ENCODE peak calls at places on chromosomes 5 and 9, in ten cellular contexts. N, K, T, D, W, P, S, B, V and L are unnamed samples.

GRCh38 chr9:132641216-132641615 is 28.6 kb downstream of the DDX31 start:
- DNase-seq in N (no peak), K (no peak), T (no peak), D (no peak), W (no peak), P (no peak), S (no peak), B (no peak), V (no peak), L (no peak)

GRCh38 chr5:89097103-89097502 is 214.1 kb upstream of the MEF2C start:
- DNase-seq in N (no peak), K (no peak), T (no peak), D (no peak), W (no peak), P (no peak), S (peak; percentile 52), B (no peak), V (no peak), L (no peak)

GRCh38 chr5:93359296-93359957 is 221.6 kb downstream of the NR2F1-AS1 start:
- DNase-seq in N (no peak), K (no peak), T (no peak), D (no peak), W (no peak), P (no peak), S (no peak), B (no peak), V (no peak), L (peak; percentile 45)

GRCh38 chr5:38823503-38823902 is 22.3 kb upstream of the OSMR start:
- DNase-seq in N (no peak), K (no peak), T (no peak), D (no peak), W (no peak), P (no peak), S (no peak), B (no peak), V (no peak), L (no peak)

GRCh38 chr9:13139641-13140171 is 139.8 kb downstream of the MPDZ start:
- DNase-seq in N (no peak), K (no peak), T (no peak), D (no peak), W (no peak), P (no peak), S (no peak), B (no peak), V (no peak), L (peak; percentile 13)

GRCh38 chr5:140189977-140190867 is 15.2 kb downstream of the CYSTM1 start:
- DNase-seq in N (no peak), K (no peak), T (no peak), D (no peak), W (no peak), P (no peak), S (no peak), B (no peak), V (no peak), L (no peak)

GRCh38 chr9:98708103-98708932 is 417 bp downstream of the GABBR2 start:
- DNase-seq in N (no peak), K (no peak), T (no peak), D (no peak), W (no peak), P (no peak), S (no peak), B (no peak), V (no peak), L (no peak)

GRCh38 chr5:134555223-134555790 is 29.8 kb downstream of the JADE2 start:
- DNase-seq in N (no peak), K (no peak), T (no peak), D (no peak), W (no peak), P (no peak), S (no peak), B (no peak), V (no peak), L (no peak)

GRCh38 chr5:132076983-132077382 is 3.4 kb downstream of the CSF2 start:
- DNase-seq in N (no peak), K (no peak), T (no peak), D (no peak), W (no peak), P (no peak), S (no peak), B (no peak), V (no peak), L (no peak)

GRCh38 chr5:92467695-92468094 is 1084.6 kb upstream of the ARRDC3 start:
- DNase-seq in N (no peak), K (no peak), T (no peak), D (no peak), W (no peak), P (no peak), S (no peak), B (no peak), V (no peak), L (no peak)

GRCh38 chr9:77016526-77017504 is 2.6 kb upstream of the FOXB2 start:
- DNase-seq in N (no peak), K (no peak), T (no peak), D (no peak), W (no peak), P (no peak), S (no peak), B (no peak), V (no peak), L (no peak)

GRCh38 chr9:107176701-107177100 is 106.4 kb upstream of the RAD23B start:
- DNase-seq in N (no peak), K (no peak), T (no peak), D (no peak), W (no peak), P (no peak), S (no peak), B (no peak), V (no peak), L (no peak)

GRCh38 chr9:14345586-14346237 is 31.8 kb upstream of the NFIB start:
- DNase-seq in N (no peak), K (no peak), T (no peak), D (no peak), W (no peak), P (no peak), S (no peak), B (no peak), V (no peak), L (no peak)

GRCh38 chr5:18553269-18553668 is 919.0 kb downstream of the TAF11L14 start:
- DNase-seq in N (no peak), K (no peak), T (no peak), D (no peak), W (no peak), P (no peak), S (no peak), B (no peak), V (no peak), L (peak; percentile 27)

GRCh38 chr5:96193946-96194345 is 232.3 kb upstream of the ELL2 start:
- DNase-seq in N (no peak), K (no peak), T (no peak), D (no peak), W (no peak), P (no peak), S (no peak), B (no peak), V (no peak), L (no peak)

GRCh38 chr9:114720296-114720695 is 38.3 kb upstream of the TEX48 start:
- DNase-seq in N (no peak), K (no peak), T (no peak), D (no peak), W (no peak), P (no peak), S (no peak), B (no peak), V (no peak), L (no peak)

GRCh38 chr5:34929720-34930526 is 564 bp downstream of the DNAJC21 start:
- DNase-seq in N (peak; percentile 75), K (peak; percentile 38), T (peak; percentile 73), D (peak; percentile 80), W (peak; percentile 97), P (peak; percentile 89), S (peak; percentile 26), B (peak; percentile 88), V (peak; percentile 41), L (peak; percentile 86)
- TF ChIP-seq POLR2A in N (no peak), K (peak; percentile 71), T (peak; percentile 62), D (peak; percentile 8), W (no peak), P (no peak), S (peak; percentile 88), B (no peak), V (no peak), L (peak; percentile 43)

DNA sequence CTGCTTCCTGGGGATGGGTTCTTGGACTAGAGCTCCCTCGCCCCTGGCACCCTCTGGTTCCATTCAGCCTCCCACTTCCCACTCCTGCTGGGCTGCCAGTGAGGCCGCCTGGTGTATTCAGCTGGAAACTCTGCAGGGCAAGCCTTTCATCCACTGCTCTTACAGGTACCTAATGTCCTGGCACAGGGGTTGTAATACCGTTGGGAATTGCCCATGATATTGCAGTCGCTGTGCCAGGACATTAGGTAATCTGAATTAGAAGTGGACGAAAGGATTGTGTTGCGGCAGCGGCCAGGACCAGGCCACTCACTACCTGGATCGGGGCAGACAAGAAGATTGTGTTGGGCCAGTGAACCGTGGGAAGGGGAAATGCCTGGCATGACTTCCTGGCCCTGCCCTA is 13.1 kb downstream of the TMOD1 start:
- DNase-seq in N (no peak), K (no peak), T (no peak), D (no peak), W (no peak), P (no peak), S (no peak), B (no peak), V (no peak), L (no peak)
- TF ChIP-seq POLR2A in N (no peak), K (no peak), T (no peak), D (no peak), W (no peak), P (no peak), S (no peak), B (no peak), V (no peak), L (no peak)

DNA sequence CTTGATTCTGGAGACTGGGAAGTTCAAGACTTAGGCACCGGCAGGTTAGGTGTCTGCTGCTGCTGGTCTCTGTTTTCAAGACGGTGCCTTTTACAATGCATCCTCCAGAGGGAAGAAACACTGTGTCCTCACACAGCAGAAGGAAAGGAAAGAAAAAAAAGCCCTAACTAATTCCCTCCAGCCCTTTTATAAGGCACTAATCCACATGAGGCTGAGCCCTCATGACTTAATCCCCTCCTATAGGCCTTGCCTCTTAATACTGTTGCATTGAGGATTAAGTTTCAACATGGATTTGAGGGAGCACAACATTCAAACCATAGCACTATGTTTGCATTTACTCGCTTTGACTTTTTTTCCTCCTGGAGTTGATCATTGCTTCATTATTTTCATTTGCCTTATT is 585.9 kb downstream of the TLR4 start:
- DNase-seq in N (no peak), K (no peak), T (no peak), D (no peak), W (no peak), P (no peak), S (no peak), B (no peak), V (no peak), L (no peak)
- TF ChIP-seq POLR2A in N (no peak), K (no peak), T (no peak), D (no peak), W (no peak), P (no peak), S (no peak), B (no peak), V (no peak), L (no peak)

DNA sequence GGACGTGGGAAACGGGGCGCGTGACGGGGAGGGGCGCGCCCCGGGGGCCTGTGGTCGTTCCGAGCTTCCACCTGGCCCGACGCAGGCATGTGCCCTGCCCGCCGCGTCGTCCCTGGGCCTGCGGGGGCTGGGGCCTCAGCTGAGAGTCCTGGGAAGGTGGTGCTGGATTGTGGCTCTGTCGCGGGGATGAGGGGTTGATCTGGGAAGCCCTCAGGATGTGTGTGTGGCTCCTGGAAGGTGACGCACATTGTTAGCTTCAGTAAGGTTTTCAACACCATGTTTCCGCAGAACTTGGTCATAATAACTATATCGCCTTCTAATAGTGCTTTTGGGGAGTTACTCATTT is 589.1 kb downstream of the MTRR start:
- DNase-seq in N (no peak), K (no peak), T (no peak), D (no peak), W (no peak), P (no peak), S (no peak), B (no peak), V (no peak), L (no peak)
- TF ChIP-seq POLR2A in N (no peak), K (no peak), T (no peak), D (no peak), W (no peak), P (no peak), S (no peak), B (no peak), V (no peak), L (no peak)